ENCODE peak calls at places on chromosomes 1 and 21, in six cellular contexts. G, C, Z, T, A and J are unnamed samples.

GRCh38 chr1:47207811-47208373 is 18.1 kb upstream of the PDZK1IP1 start:
- DNase-seq in Z (no peak), G (peak), C (no peak), A (no peak), T (peak), J (no peak)

GRCh38 chr1:9792156-9793042 is 31.4 kb downstream of the CLSTN1 start:
- DNase-seq in G (peak), Z (no peak), C (peak), T (no peak), A (no peak), J (no peak)

GRCh38 chr1:209884665-209885117 is 53.3 kb upstream of the SYT14 start:
- DNase-seq in T (peak), A (peak), Z (no peak), G (peak), C (no peak), J (no peak)

GRCh38 chr1:205852969-205853368 is 3.0 kb upstream of the PM20D1 start:
- DNase-seq in Z (no peak), C (no peak), T (no peak), G (no peak), A (no peak), J (no peak)

GRCh38 chr21:44855572-44855971 is 17.9 kb downstream of the PTTG1IP start:
- DNase-seq in C (no peak), T (no peak), G (no peak), A (no peak), Z (no peak), J (no peak)

GRCh38 chr21:27802816-27803475 is 836.1 kb upstream of the ADAMTS5 start:
- DNase-seq in C (peak), T (peak), Z (peak), G (no peak), A (peak), J (peak)

GRCh38 chr1:42953182-42954180 is 5.2 kb downstream of the SLC2A1 start:
- DNase-seq in T (no peak), G (no peak), A (no peak), C (peak), Z (no peak), J (no peak)

GRCh38 chr1:208029381-208030319 is 118.7 kb upstream of the CD34 start:
- DNase-seq in Z (no peak), C (no peak), T (peak), G (no peak), A (no peak), J (no peak)

GRCh38 chr1:243639027-243639658 is 210.9 kb downstream of the AKT3 start:
- DNase-seq in A (no peak), G (no peak), T (no peak), Z (no peak), C (no peak), J (no peak)

GRCh38 chr21:27450216-27450615 is 483.3 kb upstream of the ADAMTS5 start:
- DNase-seq in C (no peak), G (no peak), Z (no peak), T (peak), A (no peak), J (no peak)

GRCh38 chr1:12208764-12209494 is 20.9 kb upstream of the VPS13D start:
- DNase-seq in C (peak), A (peak), T (peak), G (peak), Z (peak), J (peak)

GRCh38 chr21:46069719-46070279 is 28.1 kb upstream of the COL6A2 start:
- DNase-seq in Z (no peak), C (no peak), A (no peak), T (no peak), G (no peak), J (no peak)

GRCh38 chr1:98333936-98334335 is 327.6 kb upstream of the SNX7 start:
- DNase-seq in A (no peak), G (no peak), C (no peak), T (no peak), Z (no peak), J (no peak)

GRCh38 chr1:210336362-210336761 is 7.7 kb downstream of the HHAT start:
- DNase-seq in G (no peak), T (no peak), Z (no peak), A (no peak), C (no peak), J (no peak)

GRCh38 chr1:26537951-26538352 is 8.4 kb downstream of the RPS6KA1 start:
- DNase-seq in T (no peak), A (peak), G (no peak), Z (no peak), C (no peak), J (no peak)

GRCh38 chr1:74771913-74772515 is 39.1 kb downstream of the TYW3 start:
- DNase-seq in T (peak), Z (no peak), G (no peak), C (peak), A (peak), J (peak)

DNA sequence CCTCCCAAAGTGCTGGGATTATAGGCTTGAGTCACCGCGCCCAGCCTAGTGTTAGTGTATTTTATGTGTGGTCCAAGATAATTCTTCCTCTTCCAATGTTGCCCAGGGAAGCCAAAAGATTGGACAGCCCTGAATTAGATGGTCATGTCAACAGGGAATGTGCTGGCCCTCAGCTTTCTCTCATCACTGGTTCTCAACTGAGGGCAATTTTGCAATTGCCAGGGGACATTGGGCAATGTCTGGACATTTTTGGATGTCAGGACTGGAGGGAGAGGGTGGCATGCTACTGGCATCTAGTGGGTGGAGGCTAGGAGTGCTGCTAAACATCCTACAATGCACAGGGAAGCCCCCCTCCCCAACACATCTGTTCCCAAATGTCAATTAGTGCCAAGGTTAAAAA is 95.0 kb downstream of the LAMC2 start:
- DNase-seq in G (peak), T (no peak), C (no peak), A (peak), Z (no peak), J (no peak)
- TF ChIP-seq POLR2AphosphoS5 in G (peak), T (no peak), C (no peak), A (no peak), Z (no peak), J (no peak)

GRCh38 chr1:173082913-173083312 is 32.2 kb upstream of the TNFSF18 start:
- DNase-seq in C (no peak), T (no peak), G (no peak), Z (no peak), A (no peak), J (no peak)

DNA sequence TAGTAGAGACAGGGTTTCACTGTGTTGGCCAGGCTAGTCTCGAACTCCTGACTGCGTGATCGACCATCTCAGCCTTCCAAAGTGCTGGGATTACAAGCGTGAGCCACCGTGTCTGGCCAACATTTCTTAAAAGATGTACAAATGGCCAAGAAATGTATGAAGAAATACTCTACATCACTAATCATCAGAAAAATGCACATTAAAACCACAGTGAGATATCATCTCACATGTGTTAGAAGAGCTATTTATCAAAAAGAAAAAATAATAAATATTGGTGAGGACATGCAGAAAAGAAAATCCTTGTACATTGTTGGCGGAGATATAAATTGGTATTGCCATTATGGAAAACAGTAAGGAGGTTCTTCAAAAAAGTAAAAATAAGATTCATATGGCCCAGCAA is 33.6 kb upstream of the TNFSF18 start:
- DNase-seq in C (no peak), A (no peak), T (no peak), Z (no peak), G (no peak), J (no peak)
- TF ChIP-seq CTCF in C (no peak), A (no peak), T (no peak), Z (no peak), G (no peak), J (no peak)

DNA sequence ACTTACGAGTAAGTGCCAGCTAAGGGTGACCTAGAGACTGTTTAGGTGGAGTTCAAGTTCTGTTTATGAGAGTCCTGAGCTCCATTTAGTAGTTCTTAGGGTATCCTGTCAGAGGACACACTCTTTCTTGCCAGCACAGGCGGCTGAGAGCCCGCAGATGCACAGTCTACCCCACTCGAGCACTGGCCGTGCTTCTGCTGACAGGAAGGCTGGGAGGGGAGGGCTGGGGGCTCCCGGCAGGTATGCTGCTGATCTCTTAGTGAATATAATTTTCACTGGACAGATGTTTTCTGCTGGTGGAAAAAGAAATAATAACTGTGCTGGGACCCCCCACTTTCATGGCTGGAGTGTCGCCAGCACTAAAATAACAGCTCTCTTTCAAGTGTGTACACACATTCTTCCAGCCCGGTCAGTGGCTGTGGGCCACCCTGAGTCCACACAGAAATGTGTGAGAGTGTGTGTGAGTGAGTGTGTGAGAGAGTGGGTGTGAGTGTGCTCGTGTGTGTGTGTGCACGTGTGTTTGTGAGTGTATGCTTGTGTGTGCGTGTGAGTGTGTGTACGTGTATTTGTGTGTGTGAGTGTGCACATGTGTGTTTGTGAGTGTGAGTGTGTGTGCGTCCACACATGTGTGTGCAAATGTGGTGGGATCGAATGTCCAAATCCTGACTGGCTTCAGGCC is 167.7 kb upstream of the USP24 start:
- DNase-seq in T (no peak), C (no peak), A (no peak), G (peak), Z (no peak), J (no peak)
- TF ChIP-seq POLR2AphosphoS5 in T (no peak), C (no peak), A (no peak), G (no peak), Z (no peak), J (no peak)

GRCh38 chr1:160942926-160943325 is 11.7 kb downstream of the ITLN2 start:
- DNase-seq in G (no peak), T (peak), A (no peak), C (no peak), Z (no peak), J (no peak)
- TF ChIP-seq CTCF in G (no peak), T (no peak), A (no peak), C (no peak), Z (peak), J (peak)

DNA sequence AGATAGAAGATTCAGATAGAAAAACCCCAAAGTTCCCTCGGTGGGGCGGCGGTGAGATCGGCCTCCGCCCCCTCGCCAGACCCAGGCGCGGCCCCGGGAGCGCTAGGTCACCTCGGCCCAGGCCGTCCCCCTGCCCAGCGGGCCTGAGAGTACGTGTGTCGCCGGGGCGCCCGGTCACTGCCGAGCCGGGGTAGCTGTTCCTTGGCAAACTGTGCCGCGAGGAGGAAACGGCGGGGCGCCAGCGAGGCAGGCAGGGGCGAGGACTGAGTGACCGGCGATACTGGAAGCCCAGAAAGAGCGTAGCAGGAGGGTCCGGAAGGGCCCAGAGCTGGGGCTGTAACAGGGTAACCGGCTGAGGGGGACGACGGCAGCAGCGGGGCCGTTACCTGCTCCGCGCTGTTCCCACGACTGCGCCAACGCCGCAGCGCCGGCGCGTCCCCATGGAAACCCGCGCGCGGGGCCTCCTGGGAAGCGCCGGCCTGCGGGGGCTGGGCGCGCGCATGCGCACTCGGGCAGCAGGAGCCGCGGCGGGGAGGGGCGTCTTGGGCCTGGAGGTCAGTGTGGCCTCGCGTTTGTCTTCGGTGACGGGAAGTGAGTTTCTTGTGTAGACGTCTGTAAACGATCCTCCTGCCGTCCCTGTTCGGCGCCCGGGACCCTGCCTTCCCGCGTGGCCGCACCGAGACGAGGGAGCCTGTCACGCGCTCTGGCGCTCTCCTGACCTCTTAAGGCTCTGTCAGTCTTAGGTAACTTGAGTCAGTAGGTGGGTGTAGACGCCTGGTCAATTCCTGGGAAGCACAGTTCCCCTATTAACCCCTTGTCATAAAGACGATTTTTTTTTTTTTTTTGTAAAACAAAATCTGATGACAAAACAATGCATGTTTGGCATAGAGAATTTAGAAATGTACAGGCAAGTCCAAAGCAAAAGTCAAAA is at the start of gene LCA5L:
- DNase-seq in A (peak), T (peak), G (peak), Z (peak), C (peak), J (peak)
- TF ChIP-seq POLR2AphosphoS5 in A (peak), T (peak), G (peak), Z (no peak), C (peak), J (peak)

DNA sequence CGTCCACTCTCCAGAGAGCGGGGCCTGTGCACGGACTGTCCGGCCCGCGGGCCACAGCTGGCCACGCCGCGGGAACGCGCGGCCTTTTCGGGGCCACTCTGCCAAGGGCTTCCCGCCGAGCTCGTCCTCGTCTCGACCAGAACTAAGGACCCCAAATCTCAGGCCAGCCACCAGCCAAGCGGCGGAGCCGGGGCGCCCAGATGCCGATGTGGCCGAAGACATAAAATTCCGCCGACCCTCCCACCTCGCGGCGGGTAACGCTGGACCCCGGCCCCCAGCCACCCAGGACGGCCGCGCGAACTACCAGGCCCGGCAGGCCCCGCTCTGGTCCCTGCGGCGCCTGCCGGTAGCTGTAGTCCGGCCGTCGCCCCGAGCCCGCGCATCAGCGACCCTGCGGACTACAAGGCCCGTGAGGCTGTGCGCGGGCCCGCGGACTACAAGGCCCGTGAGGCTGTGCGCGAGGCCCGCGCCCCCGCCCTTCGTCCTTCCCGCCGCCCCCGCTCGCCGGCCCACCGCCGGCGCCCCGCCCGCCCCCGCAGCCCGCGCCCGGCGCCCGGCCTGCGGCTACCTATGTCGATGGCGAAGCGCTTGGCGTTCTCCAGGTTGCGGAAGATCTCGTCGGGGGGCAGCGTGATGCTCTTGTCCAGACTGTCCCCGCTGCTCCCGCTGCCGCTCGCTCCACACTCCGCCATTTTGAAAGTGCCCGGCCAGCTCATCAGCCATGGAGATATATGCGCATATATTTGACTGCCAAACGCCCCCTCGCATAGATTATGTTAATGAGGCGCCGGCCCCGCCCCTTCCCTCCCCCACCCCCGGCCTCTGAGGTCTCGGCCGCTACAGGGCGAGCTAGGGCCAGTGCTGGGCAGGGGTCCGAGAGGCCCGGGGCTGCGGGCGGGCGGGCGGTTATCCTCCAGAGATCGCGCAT is at the start of gene PANK4:
- DNase-seq in C (peak), G (peak), A (peak), T (peak), Z (peak), J (peak)
- TF ChIP-seq CTCF in C (no peak), G (no peak), A (no peak), T (no peak), Z (no peak), J (peak)

GRCh38 chr1:109930252-109930993 is 19.8 kb downstream of the CSF1 start:
- DNase-seq in Z (no peak), G (no peak), C (no peak), A (no peak), T (no peak), J (no peak)

GRCh38 chr1:109929588-109930251 is 19.1 kb downstream of the CSF1 start:
- DNase-seq in A (no peak), T (no peak), G (no peak), C (no peak), Z (no peak), J (no peak)

GRCh38 chr1:109932232-109932631 is 21.6 kb downstream of the CSF1 start:
- DNase-seq in C (no peak), T (no peak), A (no peak), Z (no peak), G (no peak), J (no peak)

GRCh38 chr1:109932679-109933078 is 22.0 kb downstream of the CSF1 start:
- DNase-seq in Z (no peak), T (no peak), G (no peak), A (no peak), C (no peak), J (no peak)

DNA sequence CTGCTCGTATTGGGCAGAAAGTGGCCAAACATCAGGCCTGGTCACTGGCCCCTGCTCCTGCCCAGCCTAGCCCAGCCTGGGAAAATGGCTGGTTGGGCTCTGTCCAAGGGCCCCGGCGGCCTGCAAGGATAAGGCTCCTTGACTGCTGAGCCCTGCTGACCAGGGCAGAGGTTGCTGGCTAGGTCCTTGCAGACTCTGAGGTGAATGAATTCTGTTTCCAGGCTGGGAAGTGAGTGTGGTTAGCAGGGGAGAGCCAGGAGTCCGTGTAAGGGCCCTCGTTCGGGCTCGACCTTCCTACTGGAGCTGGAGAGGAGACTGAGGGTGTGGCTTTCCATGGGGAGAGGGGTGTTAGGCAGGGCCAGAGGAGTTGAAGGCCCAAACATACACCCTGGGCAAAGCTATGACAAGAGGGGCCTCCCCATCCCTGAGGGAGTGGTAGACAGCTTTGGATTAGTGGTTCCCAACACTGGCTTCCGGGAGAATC is 20.6 kb downstream of the CSF1 start:
- DNase-seq in Z (peak), C (peak), A (no peak), G (peak), T (peak), J (no peak)
- TF ChIP-seq POLR2AphosphoS5 in Z (peak), C (no peak), A (no peak), G (no peak), T (no peak), J (no peak)

DNA sequence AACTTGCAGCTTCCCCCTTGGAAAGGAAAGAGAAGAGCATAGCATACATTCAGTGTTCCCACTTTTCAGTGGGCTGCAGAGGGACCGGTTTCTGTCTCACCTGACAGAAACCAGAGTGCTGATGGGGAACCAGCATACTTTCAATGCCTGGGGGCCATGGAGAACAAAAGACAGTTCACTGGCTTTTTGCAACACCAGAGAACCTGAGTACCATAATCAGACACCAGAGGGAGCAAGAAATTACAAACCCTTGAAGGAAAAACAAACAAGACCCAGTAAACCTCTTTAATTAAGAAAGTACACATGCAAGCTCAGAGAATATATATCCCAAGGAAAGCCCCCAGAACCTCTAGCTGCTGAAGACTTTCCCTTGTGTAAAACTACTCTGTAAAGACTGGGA is 51.1 kb downstream of the CSMD2 start:
- DNase-seq in Z (no peak), C (peak), T (no peak), A (no peak), G (no peak), J (no peak)
- TF ChIP-seq CTCF in Z (no peak), C (no peak), T (peak), A (no peak), G (no peak), J (no peak)